ENCODE peak calls at places on chromosomes 5 and 9, in four cellular contexts. T is SK-N-SH, R is HepG2, X is K562. J is an unnamed sample.

GRCh38 chr5:133991171-133991910 is 13.4 kb downstream of the VDAC1 start:
- DNase-seq in T (no peak), R (no peak), X (no peak), J (no peak)

GRCh38 chr5:157540707-157541451 is 34.7 kb downstream of the ADAM19 start:
- DNase-seq in T (peak), R (no peak), X (no peak), J (no peak)

GRCh38 chr5:51960617-51961115 is 577.4 kb downstream of the ISL1 start:
- DNase-seq in T (peak), R (no peak), X (no peak), J (peak)

GRCh38 chr9:79537838-79538237 is 33.9 kb upstream of the TLE4 start:
- DNase-seq in T (no peak), R (no peak), X (no peak), J (no peak)

GRCh38 chr5:40733439-40733838 is 22.3 kb downstream of the TTC33 start:
- DNase-seq in T (no peak), R (no peak), X (no peak), J (no peak)

GRCh38 chr9:5043381-5043780 is 58.3 kb downstream of the JAK2 start:
- DNase-seq in T (no peak), R (no peak), X (no peak), J (no peak)

GRCh38 chr5:160646033-160646432 is 206.0 kb downstream of the ATP10B start:
- DNase-seq in T (no peak), R (no peak), X (no peak), J (no peak)

GRCh38 chr9:115717711-115718173 is 435.8 kb upstream of the PAPPA start:
- DNase-seq in T (no peak), R (no peak), X (no peak), J (no peak)

GRCh38 chr5:160293901-160294561 is 18.3 kb downstream of the CCNJL start:
- DNase-seq in T (no peak), R (peak), X (no peak), J (no peak)

GRCh38 chr5:32840606-32841005 is 129.5 kb downstream of the NPR3 start:
- DNase-seq in T (no peak), R (no peak), X (no peak), J (no peak)

GRCh38 chr9:91207481-91207888 is 154.2 kb downstream of the AUH start:
- DNase-seq in T (no peak), R (peak), X (no peak), J (no peak)

GRCh38 chr9:36891341-36891811 is 142.7 kb downstream of the PAX5 start:
- DNase-seq in T (peak), R (no peak), X (no peak), J (no peak)

GRCh38 chr5:167684251-167684650 is 607.2 kb upstream of the WWC1 start:
- DNase-seq in T (no peak), R (no peak), X (no peak), J (no peak)

GRCh38 chr5:157793298-157793791 is 49.8 kb downstream of the LSM11 start:
- DNase-seq in T (no peak), R (no peak), X (no peak), J (no peak)

GRCh38 chr5:172107606-172108005 is 80.4 kb downstream of the STK10 start:
- DNase-seq in T (no peak), R (no peak), X (no peak), J (no peak)

GRCh38 chr9:133762488-133763271 is 24.5 kb upstream of the SARDH start:
- DNase-seq in T (no peak), R (no peak), X (no peak), J (no peak)

GRCh38 chr9:135515541-135515951 is 5.7 kb upstream of the LCN1 start:
- DNase-seq in T (no peak), R (no peak), X (no peak), J (no peak)

GRCh38 chr9:128242828-128243485 is 32.9 kb downstream of the GOLGA2 start:
- DNase-seq in T (peak), R (no peak), X (peak), J (no peak)

GRCh38 chr5:4050203-4050602 is 454.6 kb downstream of the IRX1 start:
- DNase-seq in T (no peak), R (no peak), X (no peak), J (no peak)

GRCh38 chr5:123813937-123814624 is 302.1 kb downstream of the CSNK1G3 start:
- DNase-seq in T (peak), R (no peak), X (no peak), J (no peak)

GRCh38 chr5:43216941-43217340 is 24.9 kb downstream of the NIM1K start:
- DNase-seq in T (no peak), R (no peak), X (no peak), J (no peak)

GRCh38 chr5:54870251-54870650 is 115.1 kb downstream of the ESM1 start:
- DNase-seq in T (no peak), R (no peak), X (no peak), J (no peak)

GRCh38 chr5:53331463-53331862 is 149.0 kb upstream of the FST start:
- DNase-seq in T (no peak), R (no peak), X (no peak), J (no peak)
- TF ChIP-seq ELF1 in T (no peak), R (no peak), X (no peak), J (no peak)

GRCh38 chr5:122639852-122640251 is 135.0 kb upstream of the SNX2 start:
- DNase-seq in T (no peak), R (no peak), X (no peak), J (no peak)
- TF ChIP-seq MAX in T (no peak), R (no peak), X (no peak), J (no peak)

DNA sequence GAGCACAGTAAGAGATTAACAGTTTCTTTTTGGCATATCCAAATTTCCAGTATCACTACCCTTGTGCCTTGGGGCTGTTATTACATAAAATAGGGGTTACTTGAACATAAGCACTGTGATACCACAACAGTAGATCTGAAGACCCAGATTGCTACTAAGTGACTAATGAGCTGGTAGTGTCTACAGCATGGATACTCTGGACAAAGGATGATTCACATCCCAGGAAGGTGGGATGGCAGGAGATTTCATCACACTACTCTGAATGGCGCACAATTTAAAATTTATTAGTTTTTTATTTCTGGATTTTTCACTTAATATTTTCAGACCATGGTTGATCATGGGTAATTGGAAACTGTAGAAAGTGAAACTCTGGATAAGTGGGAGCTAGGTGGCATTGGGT is 119.1 kb downstream of the RPS23 start:
- DNase-seq in T (no peak), R (no peak), X (no peak), J (peak)
- TF ChIP-seq RAD21 in T (no peak), R (no peak), X (no peak), J (peak)

GRCh38 chr9:126486276-126486675 is 127.5 kb upstream of the LMX1B start:
- DNase-seq in T (no peak), R (no peak), X (no peak), J (no peak)

GRCh38 chr9:126488310-126488709 is 125.4 kb upstream of the LMX1B start:
- DNase-seq in T (no peak), R (no peak), X (no peak), J (no peak)

GRCh38 chr9:126489604-126490593 is 123.8 kb upstream of the LMX1B start:
- DNase-seq in T (no peak), R (no peak), X (no peak), J (no peak)

GRCh38 chr9:126488881-126489404 is 124.8 kb upstream of the LMX1B start:
- DNase-seq in T (no peak), R (no peak), X (no peak), J (no peak)

GRCh38 chr9:126487856-126488255 is 125.9 kb upstream of the LMX1B start:
- DNase-seq in T (no peak), R (no peak), X (no peak), J (no peak)
- TF ChIP-seq ELF1 in T (no peak), R (no peak), X (no peak), J (no peak)

GRCh38 chr9:22100626-22101025 is 91.5 kb upstream of the CDKN2B start:
- DNase-seq in T (no peak), R (no peak), X (no peak), J (peak)
- TF ChIP-seq MAX in T (no peak), R (no peak), X (no peak), J (no peak)

DNA sequence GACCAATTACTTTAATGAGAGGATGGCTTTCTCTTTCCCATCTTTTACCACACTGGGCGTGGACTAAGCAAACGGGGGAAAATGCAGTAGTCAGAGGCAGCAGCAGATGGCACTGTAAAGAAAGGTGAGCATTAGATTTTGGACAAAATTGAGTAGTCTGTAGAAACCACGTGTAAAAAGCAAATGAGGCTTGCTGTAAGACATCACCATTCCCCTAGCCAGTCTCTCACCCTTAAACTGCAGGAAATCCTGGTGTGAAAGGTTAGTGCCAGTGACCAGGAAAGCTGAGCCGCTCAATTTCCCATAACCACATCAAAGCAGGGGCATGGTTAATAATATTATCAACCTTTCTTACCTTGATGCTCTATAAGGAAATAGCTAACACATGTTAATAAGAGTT is 31.8 kb downstream of the SPATA31C2 start:
- DNase-seq in T (peak), R (no peak), X (no peak), J (peak)
- TF ChIP-seq RAD21 in T (peak), R (no peak), X (peak), J (peak)